ENCODE peak calls at places on chromosomes 12 and 14, in nine cellular contexts. M, T, E, Y, J, Z, C, V and R are unnamed samples. For H3K4me1, the result is how much of the 10 kb centered on the place peaks cover.

GRCh38 chr12:95591731-95592130 is 40.5 kb upstream of the USP44 start:
- DNase-seq in T (no peak), J (no peak), E (no peak), C (no peak), M (no peak), Y (no peak), V (no peak), Z (no peak), R (no peak)

GRCh38 chr12:116916714-116917114 is 6.0 kb downstream of the FBXW8 start:
- DNase-seq in E (peak), C (no peak), J (no peak), Z (peak), V (no peak), T (peak), M (no peak), Y (no peak), R (no peak)

GRCh38 chr12:111546171-111546570 is 52.9 kb downstream of the ATXN2 start:
- DNase-seq in T (no peak), C (no peak), J (no peak), Z (no peak), V (no peak), Y (no peak), M (no peak), E (no peak), R (no peak)

GRCh38 chr12:1691123-1692007 is 495 bp downstream of the ADIPOR2 start:
- DNase-seq in Y (no peak), M (peak), Z (no peak), T (peak), C (peak), E (peak), V (no peak), J (no peak), R (no peak)

GRCh38 chr14:75442642-75443041 is 14.8 kb downstream of the JDP2 start:
- DNase-seq in J (no peak), Y (no peak), E (peak), M (no peak), T (no peak), V (no peak), Z (no peak), C (no peak), R (no peak)

GRCh38 chr12:75554556-75554880 is 43.1 kb upstream of the KRR1 start:
- DNase-seq in Z (no peak), E (peak), Y (no peak), J (no peak), V (no peak), T (no peak), M (no peak), C (no peak), R (no peak)

GRCh38 chr12:122403831-122404230 is 18.6 kb downstream of the CLIP1 start:
- DNase-seq in J (no peak), V (no peak), C (no peak), Y (no peak), Z (no peak), T (no peak), E (no peak), M (no peak), R (no peak)

GRCh38 chr12:113167868-113168267 is 17.4 kb downstream of the DDX54 start:
- DNase-seq in J (no peak), E (no peak), M (no peak), T (no peak), C (no peak), Y (no peak), Z (no peak), V (no peak), R (no peak)

GRCh38 chr14:57526942-57527341 is 33.3 kb upstream of the CCDC198 start:
- DNase-seq in Y (no peak), C (no peak), J (peak), M (peak), T (no peak), E (no peak), V (no peak), Z (no peak), R (no peak)

GRCh38 chr12:122072031-122072970 is 6.3 kb upstream of the MLXIP start:
- DNase-seq in C (peak), V (peak), Z (no peak), E (peak), M (peak), J (no peak), Y (no peak), T (no peak), R (peak)

GRCh38 chr12:124740691-124741137 is 123.0 kb downstream of the SCARB1 start:
- DNase-seq in T (no peak), V (no peak), M (no peak), Z (no peak), C (no peak), J (no peak), Y (no peak), E (peak), R (no peak)

GRCh38 chr12:91009319-91009950 is 4.7 kb upstream of the EPYC start:
- DNase-seq in C (no peak), J (no peak), V (no peak), Z (no peak), M (no peak), Y (no peak), E (no peak), T (no peak), R (no peak)

GRCh38 chr12:8482446-8483080 is 26.8 kb downstream of the CLEC6A start:
- DNase-seq in E (no peak), M (no peak), Y (no peak), C (no peak), J (no peak), Z (no peak), V (no peak), T (peak), R (no peak)

GRCh38 chr12:132761911-132762583 is 415 bp upstream of the ANKLE2 start:
- DNase-seq in Y (peak), J (peak), Z (peak), T (peak), C (peak), V (no peak), M (peak), E (peak), R (peak)

GRCh38 chr12:112307219-112308062 is 74.8 kb downstream of the HECTD4 start:
- DNase-seq in M (no peak), E (peak), V (no peak), Y (no peak), Z (no peak), T (no peak), C (no peak), J (no peak), R (no peak)

GRCh38 chr12:132275110-132275531 is 54.3 kb downstream of the GALNT9 start:
- DNase-seq in J (peak), M (peak), Z (no peak), Y (no peak), E (peak), T (no peak), C (no peak), V (no peak), R (no peak)

GRCh38 chr14:87998414-87998813 is 5.4 kb upstream of the GALC start:
- DNase-seq in J (no peak), E (no peak), Z (no peak), V (no peak), C (no peak), T (no peak), Y (no peak), M (no peak), R (no peak)

GRCh38 chr12:65832217-65832616 is 7.9 kb downstream of the HMGA2 start:
- DNase-seq in C (no peak), J (no peak), T (no peak), Y (no peak), M (no peak), E (peak), V (no peak), Z (no peak), R (no peak)

GRCh38 chr12:99192489-99192888 is 455.1 kb upstream of the GARIN6 start:
- DNase-seq in M (no peak), J (no peak), Y (no peak), T (no peak), E (no peak), V (no peak), C (no peak), Z (no peak), R (no peak)

GRCh38 chr12:2251485-2252179 is 198.8 kb downstream of the CACNA1C start:
- DNase-seq in E (no peak), T (no peak), C (no peak), J (no peak), Z (no peak), V (no peak), M (peak), Y (no peak), R (no peak)

GRCh38 chr14:65745396-65746190 is 333.1 kb downstream of the FUT8 start:
- DNase-seq in T (no peak), Y (no peak), M (peak), Z (no peak), V (no peak), C (no peak), J (no peak), E (no peak), R (no peak)

GRCh38 chr14:73457050-73457934 is 1.1 kb downstream of the NUMB start:
- DNase-seq in Y (no peak), T (peak), Z (peak), C (peak), E (peak), J (peak), M (peak), V (no peak), R (peak)

GRCh38 chr12:86261606-86262005 is 5.4 kb upstream of the MGAT4C start:
- DNase-seq in M (no peak), Y (no peak), V (no peak), T (no peak), J (no peak), Z (no peak), C (no peak), E (no peak), R (no peak)

GRCh38 chr12:130169924-130170323 is 7.7 kb downstream of the FZD10 start:
- DNase-seq in V (no peak), M (no peak), J (no peak), E (no peak), Z (no peak), T (no peak), Y (no peak), C (no peak), R (no peak)

GRCh38 chr14:67729072-67729561 is 27.4 kb downstream of the RDH12 start:
- DNase-seq in T (no peak), M (no peak), V (no peak), C (no peak), Z (no peak), Y (no peak), E (peak), J (peak), R (peak)

GRCh38 chr12:112167728-112168525 is 42.6 kb downstream of the TRAFD1 start:
- DNase-seq in T (no peak), Y (no peak), E (no peak), J (no peak), M (no peak), Z (no peak), V (no peak), C (no peak), R (no peak)

GRCh38 chr14:77007975-77008421 is 20.5 kb downstream of the IRF2BPL start:
- DNase-seq in E (no peak), Z (no peak), V (no peak), C (peak), M (no peak), J (no peak), Y (no peak), T (no peak), R (peak)

GRCh38 chr12:49974677-49975369 is 2.1 kb downstream of the AQP6 start:
- DNase-seq in T (no peak), Z (no peak), J (no peak), V (no peak), M (no peak), C (no peak), E (no peak), Y (no peak), R (no peak)

GRCh38 chr12:48965447-48965846 is 6.1 kb downstream of the WNT10B start:
- DNase-seq in M (no peak), V (no peak), Y (no peak), C (no peak), E (peak), Z (no peak), J (peak), T (no peak), R (no peak)

GRCh38 chr12:28415755-28416154 is 225.5 kb downstream of the CCDC91 start:
- DNase-seq in T (no peak), Z (no peak), M (no peak), V (no peak), E (peak), C (no peak), Y (no peak), J (no peak), R (no peak)

GRCh38 chr12:57832966-57833365 is 13.6 kb downstream of the CTDSP2 start:
- DNase-seq in V (no peak), J (no peak), Y (no peak), C (no peak), T (no peak), Z (no peak), E (no peak), M (no peak), R (no peak)
- H3K4me1 ChIP-seq in V (under half), J (under half), Y (half or more), C (half or more), T (half or more), Z (half or more), E (half or more), M (half or more), R (half or more)

GRCh38 chr12:54019111-54019811 is 9.0 kb upstream of the HOXC6 start:
- DNase-seq in Z (no peak), V (no peak), T (no peak), J (peak), C (no peak), E (no peak), Y (no peak), M (peak), R (peak)

GRCh38 chr12:54017027-54017788 is 8.4 kb downstream of the HOXC8 start:
- DNase-seq in M (peak), V (no peak), T (no peak), E (no peak), Y (no peak), J (peak), Z (no peak), C (no peak), R (no peak)

GRCh38 chr12:54019924-54020586 is 8.2 kb upstream of the HOXC6 start:
- DNase-seq in Z (no peak), E (no peak), C (no peak), Y (no peak), T (no peak), V (no peak), M (no peak), J (no peak), R (no peak)

GRCh38 chr12:54017845-54018607 is 9.2 kb downstream of the HOXC8 start:
- DNase-seq in Z (peak), T (peak), C (peak), M (peak), J (peak), E (peak), Y (peak), V (no peak), R (peak)

DNA sequence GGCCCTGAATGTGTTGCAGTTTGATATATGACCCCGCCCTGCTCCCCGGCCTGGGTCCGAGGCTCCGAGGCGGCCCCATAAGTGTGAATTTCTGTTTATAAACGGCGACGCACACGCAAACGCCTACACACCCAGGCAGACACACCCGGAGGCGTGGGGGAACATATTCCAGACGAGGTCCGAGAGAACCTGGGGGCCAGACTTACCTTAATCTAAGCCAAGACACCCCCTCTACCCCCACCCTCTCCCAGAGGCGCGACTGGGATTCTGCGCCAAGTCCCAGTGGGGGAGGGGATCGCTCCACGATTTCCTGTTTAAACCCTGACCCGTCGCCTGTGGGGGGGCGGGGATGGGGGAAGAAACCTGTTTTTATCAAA is 9.6 kb upstream of the HOXC6 start:
- DNase-seq in J (no peak), T (no peak), V (no peak), Z (no peak), Y (no peak), C (no peak), M (peak), E (no peak), R (no peak)
- H3K4me1 ChIP-seq in J (under half), T (under half), V (under half), Z (under half), Y (under half), C (under half), M (half or more), E (under half), R (under half)

DNA sequence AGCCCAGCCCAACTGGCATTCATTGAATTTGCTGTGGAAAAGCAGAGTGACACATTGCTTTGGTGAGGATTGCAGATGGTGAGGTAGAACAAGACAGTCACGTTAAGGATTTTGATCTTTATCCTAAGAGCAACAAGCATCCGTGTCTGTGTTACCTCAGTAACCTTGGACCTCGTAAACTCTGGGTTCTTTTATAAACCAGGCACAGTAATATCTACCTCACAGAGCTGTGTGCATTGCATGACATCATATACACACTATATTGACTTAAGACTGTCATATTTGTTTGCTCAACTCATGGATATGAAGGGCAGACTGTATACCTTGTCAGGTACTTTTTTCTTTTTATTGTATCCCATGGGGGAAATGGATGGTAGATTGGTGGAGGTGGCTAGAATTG is 156.2 kb downstream of the ETV6 start:
- DNase-seq in Z (no peak), J (no peak), C (no peak), T (no peak), V (no peak), Y (no peak), M (no peak), E (no peak), R (no peak)
- H3K4me1 ChIP-seq in Z (under half), J (under half), C (under half), T (under half), V (under half), Y (under half), M (under half), E (under half), R (under half)

DNA sequence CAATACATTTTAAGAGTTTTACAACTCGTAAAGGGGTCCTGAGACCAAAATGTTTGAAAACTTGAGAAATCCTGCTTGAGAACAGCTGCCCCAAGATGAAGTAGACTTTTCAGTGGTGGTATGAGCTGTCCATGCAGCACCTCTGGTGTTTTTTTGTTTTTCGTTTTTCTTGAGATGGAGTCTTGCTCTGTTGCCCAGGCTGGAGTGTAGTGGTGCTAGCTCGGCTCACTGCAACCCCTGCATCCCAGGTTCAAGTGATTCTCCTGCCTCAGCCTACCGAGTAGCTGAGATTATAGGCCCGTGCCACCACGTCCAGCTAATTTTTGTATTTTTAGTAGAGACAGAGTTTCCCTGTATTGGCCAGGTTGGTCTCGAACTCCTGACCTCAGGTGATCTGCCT is 5.5 kb downstream of the PAPOLA start:
- DNase-seq in C (no peak), V (no peak), T (no peak), E (no peak), Z (no peak), M (no peak), J (no peak), Y (no peak), R (no peak)
- H3K4me1 ChIP-seq in C (half or more), V (under half), T (half or more), E (under half), Z (half or more), M (under half), J (under half), Y (half or more), R (half or more)